ENCODE peak calls at places on chromosomes 1 and 21, in eight cellular contexts. D is AG10803, C is RWPE1, N is omental fat pad, W is HFFc6, K is progenitor cell of endocrine pancreas, Y is neural progenitor cell, I is osteocyte. U is an unnamed sample.

GRCh38 chr1:34806396-34806795 is 13.6 kb downstream of the GJA4 start:
- DNase-seq in D (peak), C (peak), N (no peak), W (peak), K (no peak), Y (no peak), I (no peak), U (no peak)

GRCh38 chr1:233540788-233541187 is 73.1 kb upstream of the KCNK1 start:
- DNase-seq in D (no peak), C (no peak), N (no peak), W (no peak), K (no peak), Y (no peak), I (no peak), U (no peak)

GRCh38 chr1:100162881-100163280 is 15.2 kb downstream of the LRRC39 start:
- DNase-seq in D (no peak), C (no peak), N (no peak), W (no peak), K (no peak), Y (no peak), I (no peak), U (no peak)

GRCh38 chr1:172322219-172323061 is 98.0 kb upstream of the C1orf105 start:
- DNase-seq in D (peak), C (peak), N (no peak), W (peak), K (no peak), Y (no peak), I (peak), U (no peak)

GRCh38 chr1:59288046-59288445 is 8.8 kb upstream of the FGGY start:
- DNase-seq in D (no peak), C (no peak), N (no peak), W (no peak), K (no peak), Y (no peak), I (no peak), U (no peak)

GRCh38 chr1:206430031-206430983 is 40.0 kb upstream of the IKBKE start:
- DNase-seq in D (peak), C (peak), N (no peak), W (peak), K (no peak), Y (no peak), I (no peak), U (no peak)

GRCh38 chr1:143497374-143497747 is 474.4 kb downstream of the FAM72C start:
- DNase-seq in D (no peak), C (no peak), N (peak), W (no peak), K (peak), Y (peak), I (no peak), U (no peak)

GRCh38 chr21:27813750-27814149 is 846.9 kb upstream of the ADAMTS5 start:
- DNase-seq in D (no peak), C (no peak), N (no peak), W (no peak), K (no peak), Y (peak), I (no peak), U (no peak)

GRCh38 chr1:25747046-25747705 is 52.8 kb upstream of the SELENON start:
- DNase-seq in D (no peak), C (no peak), N (no peak), W (no peak), K (no peak), Y (no peak), I (no peak), U (no peak)

GRCh38 chr1:231162300-231162969 is 577 bp downstream of the TRIM67 start:
- DNase-seq in D (no peak), C (peak), N (no peak), W (no peak), K (peak), Y (peak), I (no peak), U (peak)

GRCh38 chr21:15301736-15302135 is 236.9 kb upstream of the NRIP1 start:
- DNase-seq in D (no peak), C (no peak), N (no peak), W (no peak), K (no peak), Y (no peak), I (no peak), U (no peak)

GRCh38 chr1:58398714-58399113 is 147.8 kb downstream of the OMA1 start:
- DNase-seq in D (no peak), C (no peak), N (no peak), W (no peak), K (no peak), Y (no peak), I (no peak), U (no peak)

GRCh38 chr1:1282998-1283397 is 2.8 kb downstream of the SCNN1D start:
- DNase-seq in D (no peak), C (no peak), N (no peak), W (no peak), K (no peak), Y (no peak), I (no peak), U (peak)

GRCh38 chr1:66248746-66249145 is 285.2 kb upstream of the SGIP1 start:
- DNase-seq in D (no peak), C (no peak), N (no peak), W (no peak), K (no peak), Y (no peak), I (no peak), U (no peak)

GRCh38 chr1:27418326-27418761 is 25.9 kb downstream of the GPR3 start:
- DNase-seq in D (peak), C (peak), N (no peak), W (peak), K (no peak), Y (no peak), I (no peak), U (no peak)

GRCh38 chr21:41827951-41828883 is 50.9 kb downstream of the PRDM15 start:
- DNase-seq in D (no peak), C (peak), N (no peak), W (no peak), K (no peak), Y (no peak), I (no peak), U (no peak)

GRCh38 chr1:106937104-106937503 is 119.4 kb upstream of the PRMT6 start:
- DNase-seq in D (peak), C (peak), N (no peak), W (peak), K (no peak), Y (no peak), I (no peak), U (no peak)

GRCh38 chr21:43864313-43864805 is 664 bp upstream of the AGPAT3 start:
- DNase-seq in D (peak), C (no peak), N (no peak), W (no peak), K (peak), Y (peak), I (no peak), U (no peak)

GRCh38 chr1:220879509-220880366 is 495 bp downstream of the HLX start:
- DNase-seq in D (peak), C (peak), N (no peak), W (peak), K (no peak), Y (peak), I (no peak), U (no peak)

GRCh38 chr21:26194326-26194725 is 23.8 kb upstream of the APP start:
- DNase-seq in D (peak), C (no peak), N (no peak), W (no peak), K (no peak), Y (no peak), I (no peak), U (no peak)

GRCh38 chr1:95229042-95229441 is 5.0 kb upstream of the RWDD3 start:
- DNase-seq in D (no peak), C (no peak), N (no peak), W (no peak), K (no peak), Y (no peak), I (no peak), U (no peak)

GRCh38 chr21:38914531-38915385 is 109.0 kb downstream of the ETS2 start:
- DNase-seq in D (no peak), C (no peak), N (no peak), W (no peak), K (no peak), Y (no peak), I (peak), U (no peak)

GRCh38 chr1:53575141-53575947 is 116.1 kb downstream of the DMRTB1 start:
- DNase-seq in D (no peak), C (no peak), N (no peak), W (no peak), K (no peak), Y (peak), I (no peak), U (peak)

GRCh38 chr1:52238887-52239707 is 97.2 kb downstream of the ZFYVE9 start:
- DNase-seq in D (peak), C (no peak), N (no peak), W (peak), K (no peak), Y (no peak), I (no peak), U (no peak)

GRCh38 chr1:109632671-109633346 is 13.2 kb downstream of the AMPD2 start:
- DNase-seq in D (no peak), C (no peak), N (no peak), W (no peak), K (no peak), Y (peak), I (no peak), U (no peak)

GRCh38 chr1:228271701-228272251 is 63.9 kb downstream of the OBSCN start:
- DNase-seq in D (no peak), C (no peak), N (no peak), W (no peak), K (peak), Y (no peak), I (no peak), U (peak)

GRCh38 chr1:109478806-109479205 is 4.9 kb upstream of the ATXN7L2 start:
- DNase-seq in D (no peak), C (no peak), N (no peak), W (no peak), K (peak), Y (peak), I (no peak), U (no peak)

GRCh38 chr1:224205438-224205840 is 22.4 kb downstream of the DEGS1 start:
- DNase-seq in D (peak), C (peak), N (no peak), W (peak), K (no peak), Y (no peak), I (no peak), U (no peak)

GRCh38 chr21:32253215-32253641 is 25.6 kb downstream of the MIS18A start:
- DNase-seq in D (peak), C (no peak), N (peak), W (peak), K (no peak), Y (no peak), I (no peak), U (no peak)

GRCh38 chr1:226292874-226293552 is 16.0 kb downstream of the LIN9 start:
- DNase-seq in D (no peak), C (no peak), N (no peak), W (no peak), K (no peak), Y (no peak), I (no peak), U (no peak)

GRCh38 chr1:90782046-90782445 is 64.9 kb upstream of the BARHL2 start:
- DNase-seq in D (no peak), C (no peak), N (no peak), W (no peak), K (no peak), Y (no peak), I (no peak), U (no peak)

GRCh38 chr1:1004780-1005697 is 5.1 kb upstream of the HES4 start:
- DNase-seq in D (peak), C (no peak), N (no peak), W (no peak), K (no peak), Y (peak), I (peak), U (no peak)

GRCh38 chr21:46093668-46094400 is 4.1 kb upstream of the COL6A2 start:
- DNase-seq in D (no peak), C (no peak), N (peak), W (no peak), K (no peak), Y (no peak), I (peak), U (no peak)

GRCh38 chr21:46092026-46092764 is 5.7 kb upstream of the COL6A2 start:
- DNase-seq in D (peak), C (no peak), N (peak), W (peak), K (no peak), Y (no peak), I (peak), U (no peak)

GRCh38 chr21:46092811-46093667 is 4.9 kb upstream of the COL6A2 start:
- DNase-seq in D (no peak), C (no peak), N (peak), W (no peak), K (no peak), Y (no peak), I (peak), U (no peak)

GRCh38 chr21:46091118-46091517 is 6.8 kb upstream of the COL6A2 start:
- DNase-seq in D (no peak), C (no peak), N (peak), W (no peak), K (no peak), Y (no peak), I (peak), U (no peak)

GRCh38 chr21:46091631-46092025 is 6.3 kb upstream of the COL6A2 start:
- DNase-seq in D (no peak), C (no peak), N (peak), W (no peak), K (no peak), Y (no peak), I (peak), U (no peak)
- TF ChIP-seq CTCF in D (no peak), C (no peak), N (no peak), W (no peak), K (no peak), Y (no peak), I (no peak), U (no peak)

GRCh38 chr1:158426137-158426536 is at the start of gene OR10K2:
- DNase-seq in D (no peak), C (no peak), N (no peak), W (no peak), K (no peak), Y (no peak), I (no peak), U (no peak)

GRCh38 chr1:158422215-158422614 is 3.8 kb downstream of the OR10K2 start:
- DNase-seq in D (no peak), C (no peak), N (no peak), W (no peak), K (no peak), Y (peak), I (no peak), U (no peak)

GRCh38 chr1:158425020-158425419 is 1.0 kb downstream of the OR10K2 start:
- DNase-seq in D (no peak), C (no peak), N (no peak), W (no peak), K (no peak), Y (no peak), I (no peak), U (no peak)
- TF ChIP-seq CTCF in D (no peak), C (no peak), N (no peak), W (no peak), K (no peak), Y (no peak), I (no peak), U (no peak)

DNA sequence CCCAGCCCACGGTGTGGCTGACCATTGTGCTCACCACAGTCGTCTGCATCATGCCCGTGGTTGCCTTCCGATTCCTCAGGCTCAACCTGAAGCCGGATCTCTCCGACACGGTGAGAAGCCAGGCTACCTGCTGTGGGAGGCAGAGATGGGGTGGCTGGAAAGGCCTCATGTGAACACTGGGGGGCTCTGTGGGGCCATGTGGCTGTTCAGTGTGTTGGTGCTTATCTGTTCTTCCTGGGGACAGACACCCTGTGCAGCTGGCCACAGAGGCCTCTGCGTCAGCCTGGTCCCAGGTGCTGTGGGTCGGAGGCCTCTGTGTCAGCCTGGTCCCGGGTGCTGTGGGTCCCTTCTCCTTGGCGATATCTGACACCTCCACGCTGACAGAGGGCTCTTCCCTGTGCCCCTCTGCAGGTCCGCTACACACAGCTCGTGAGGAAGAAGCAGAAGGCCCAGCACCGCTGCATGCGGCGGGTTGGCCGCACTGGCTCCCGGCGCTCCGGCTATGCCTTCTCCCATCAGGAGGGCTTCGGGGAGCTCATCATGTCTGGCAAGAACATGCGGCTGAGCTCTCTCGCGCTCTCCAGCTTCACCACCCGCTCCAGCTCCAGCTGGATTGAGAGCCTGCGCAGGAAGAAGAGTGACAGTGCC is 23.2 kb downstream of the ATP8B2 start:
- DNase-seq in D (no peak), C (no peak), N (no peak), W (no peak), K (no peak), Y (no peak), I (no peak), U (no peak)
- TF ChIP-seq CTCF in D (no peak), C (no peak), N (no peak), W (no peak), K (no peak), Y (no peak), I (no peak), U (no peak)

GRCh38 chr1:16006552-16007485 is 2.8 kb downstream of the SRARP start:
- DNase-seq in D (peak), C (peak), N (no peak), W (peak), K (no peak), Y (no peak), I (no peak), U (no peak)
- TF ChIP-seq CTCF in D (peak), C (peak), N (no peak), W (peak), K (no peak), Y (no peak), I (no peak), U (no peak)

DNA sequence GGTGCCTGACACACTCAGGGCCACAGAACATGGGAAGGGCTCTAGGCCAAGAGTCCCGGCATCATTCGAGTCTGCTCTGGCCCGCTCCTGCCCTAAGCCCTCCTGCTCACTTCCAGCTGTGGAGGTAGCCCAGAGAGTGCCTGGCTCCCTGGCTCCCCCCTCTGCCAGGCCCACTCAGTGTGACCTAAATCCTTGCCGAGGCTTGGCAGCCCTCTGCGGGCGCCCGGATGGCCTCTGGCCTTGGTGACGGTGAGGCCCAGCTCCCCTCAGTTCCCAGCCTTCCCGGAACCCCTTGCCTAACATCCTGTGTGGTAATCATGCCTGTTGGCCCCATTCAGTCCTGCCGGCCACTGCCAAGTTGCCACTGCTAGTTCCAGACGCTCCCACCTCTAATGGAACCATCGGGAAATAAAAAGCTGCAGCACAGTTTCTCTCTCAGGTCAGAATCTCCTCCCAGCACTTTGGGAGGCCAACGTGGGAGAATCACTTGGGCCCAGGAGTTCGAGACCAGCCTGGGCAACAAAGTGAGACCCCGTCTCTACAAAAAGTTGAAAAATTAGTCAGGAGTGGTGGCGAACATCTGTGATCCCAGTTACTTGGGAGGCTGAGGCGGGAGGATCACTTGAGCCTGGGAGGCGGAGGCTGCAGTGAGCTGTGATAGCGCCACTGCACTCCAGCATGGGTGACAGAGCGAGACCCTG is 1.2 kb upstream of the H6PD start:
- DNase-seq in D (peak), C (no peak), N (peak), W (no peak), K (no peak), Y (no peak), I (no peak), U (no peak)
- TF ChIP-seq CTCF in D (no peak), C (no peak), N (no peak), W (no peak), K (no peak), Y (no peak), I (no peak), U (no peak)

U was measured in type B pancreatic cell.